ENCODE peak calls at places on chromosomes 3 and 15, in eight cellular contexts. H, I, J, C, B, O, P and R are unnamed samples.

GRCh38 chr3:36540898-36541518 is 160.7 kb downstream of the STAC start:
- DNase-seq in I (peak; percentile 66), J (peak; percentile 71), O (no peak), H (no peak), P (no peak), C (no peak), B (no peak), R (no peak)

GRCh38 chr3:178833696-178834095 is 237.9 kb downstream of the ZMAT3 start:
- DNase-seq in H (no peak), J (no peak), B (no peak), C (no peak), O (no peak), I (no peak), P (no peak), R (no peak)

GRCh38 chr15:35752134-35752466 is 206.1 kb upstream of the DPH6 start:
- DNase-seq in J (no peak), I (no peak), O (no peak), C (no peak), P (no peak), B (no peak), H (no peak), R (no peak)

GRCh38 chr15:69031013-69032001 is 16.8 kb downstream of the NOX5 start:
- DNase-seq in H (peak; percentile 83), J (peak; percentile 82), C (peak; percentile 48), P (no peak), I (peak; percentile 36), B (no peak), O (no peak), R (no peak)

GRCh38 chr3:100947119-100947518 is 46.1 kb downstream of the ABI3BP start:
- DNase-seq in I (no peak), P (no peak), J (no peak), O (no peak), B (no peak), C (no peak), H (no peak), R (no peak)

GRCh38 chr15:84798436-84798946 is 18.7 kb upstream of the ALPK3 start:
- DNase-seq in C (no peak), O (no peak), B (no peak), P (no peak), H (no peak), I (no peak), J (no peak), R (no peak)

GRCh38 chr3:114892117-114892870 is 254.8 kb downstream of the ZBTB20 start:
- DNase-seq in B (no peak), O (no peak), I (no peak), H (no peak), J (peak; percentile 40), P (no peak), C (no peak), R (no peak)

GRCh38 chr15:33200444-33200843 is 5.9 kb upstream of the FMN1 start:
- DNase-seq in B (no peak), O (no peak), H (no peak), C (no peak), P (no peak), I (no peak), J (no peak), R (no peak)

GRCh38 chr3:48464713-48465221 is 18.2 kb downstream of the ATRIP start:
- DNase-seq in J (no peak), I (no peak), H (no peak), B (no peak), C (peak; percentile 37), P (no peak), O (no peak), R (no peak)

GRCh38 chr3:187084580-187084979 is 54.7 kb downstream of the RPL39L start:
- DNase-seq in P (no peak), O (no peak), J (no peak), C (no peak), B (peak; percentile 2), H (no peak), I (no peak), R (no peak)

GRCh38 chr3:85576801-85577200 is 618.0 kb downstream of the CADM2 start:
- DNase-seq in O (no peak), H (no peak), J (no peak), P (no peak), C (no peak), I (no peak), B (no peak), R (no peak)

GRCh38 chr3:40079845-40080240 is 229.7 kb upstream of the EIF1B start:
- DNase-seq in O (no peak), J (no peak), B (no peak), P (no peak), I (peak; percentile 19), H (no peak), C (no peak), R (no peak)
- H3K4me3 ChIP-seq in O (no peak overlapping the region), J (no peak overlapping the region), B (no peak overlapping the region), P (no peak overlapping the region), I (no peak overlapping the region), H (no peak overlapping the region), C (no peak overlapping the region), R (no peak overlapping the region)

GRCh38 chr3:168093229-168093628 is 2.5 kb downstream of the GOLIM4 start:
- DNase-seq in H (no peak), O (no peak), B (no peak), J (no peak), C (no peak), I (no peak), P (no peak), R (no peak)

GRCh38 chr3:168094877-168095610 is 680 bp downstream of the GOLIM4 start:
- DNase-seq in H (peak; percentile 61), B (peak; percentile 90), P (no peak), O (peak; percentile 50), J (peak; percentile 82), C (peak; percentile 74), I (peak; percentile 71), R (peak; percentile 46)

GRCh38 chr3:168091961-168092360 is 3.8 kb downstream of the GOLIM4 start:
- DNase-seq in O (no peak), I (no peak), J (peak; percentile 15), P (no peak), H (no peak), B (no peak), C (no peak), R (no peak)

GRCh38 chr3:168094580-168094876 is 1.2 kb downstream of the GOLIM4 start:
- DNase-seq in B (no peak), H (no peak), O (peak; percentile 62), J (peak; percentile 79), I (no peak), C (no peak), P (no peak), R (no peak)

DNA sequence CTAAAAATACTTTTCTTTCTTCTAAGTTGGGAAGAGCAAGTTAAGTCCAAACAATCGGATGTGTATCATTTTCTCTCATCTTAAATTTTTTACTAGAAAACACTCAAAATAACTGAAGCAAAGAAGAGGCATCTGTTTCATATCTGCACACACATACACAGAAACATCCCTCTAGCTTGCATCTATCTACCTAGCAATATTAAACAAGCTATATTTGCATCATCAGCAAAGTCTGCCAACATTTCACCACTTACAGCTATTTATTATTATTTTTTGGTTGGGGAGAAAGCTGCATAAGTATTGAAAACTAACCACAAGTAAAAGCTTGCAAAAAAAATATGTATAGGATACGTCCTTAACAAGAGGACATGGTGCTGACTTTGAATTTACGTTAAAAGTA is 1.9 kb downstream of the GOLIM4 start:
- DNase-seq in B (no peak), H (no peak), C (no peak), P (no peak), I (no peak), J (no peak), O (no peak), R (no peak)
- H3K4me3 ChIP-seq in B (no peak overlapping the region), H (peak overlapping the region; percentile 91), C (peak overlapping the region; percentile 69), P (peak overlapping the region; percentile 88), I (peak overlapping the region; percentile 82), J (peak overlapping the region; percentile 78), O (peak overlapping the region; percentile 81), R (peak overlapping the region; percentile 1)

GRCh38 chr15:27958911-27959598 is 140.1 kb downstream of the OCA2 start:
- DNase-seq in H (no peak), B (no peak), C (no peak), I (no peak), O (no peak), J (no peak), P (no peak), R (no peak)

GRCh38 chr15:27955087-27955486 is 144.0 kb downstream of the OCA2 start:
- DNase-seq in B (no peak), H (no peak), P (no peak), J (no peak), I (no peak), O (no peak), C (no peak), R (no peak)

GRCh38 chr15:27951191-27951890 is 147.8 kb downstream of the OCA2 start:
- DNase-seq in O (no peak), P (no peak), B (no peak), C (no peak), J (no peak), H (no peak), I (no peak), R (no peak)

GRCh38 chr15:27961801-27962200 is 137.3 kb downstream of the OCA2 start:
- DNase-seq in J (no peak), H (no peak), I (no peak), C (no peak), P (no peak), O (no peak), B (no peak), R (no peak)

DNA sequence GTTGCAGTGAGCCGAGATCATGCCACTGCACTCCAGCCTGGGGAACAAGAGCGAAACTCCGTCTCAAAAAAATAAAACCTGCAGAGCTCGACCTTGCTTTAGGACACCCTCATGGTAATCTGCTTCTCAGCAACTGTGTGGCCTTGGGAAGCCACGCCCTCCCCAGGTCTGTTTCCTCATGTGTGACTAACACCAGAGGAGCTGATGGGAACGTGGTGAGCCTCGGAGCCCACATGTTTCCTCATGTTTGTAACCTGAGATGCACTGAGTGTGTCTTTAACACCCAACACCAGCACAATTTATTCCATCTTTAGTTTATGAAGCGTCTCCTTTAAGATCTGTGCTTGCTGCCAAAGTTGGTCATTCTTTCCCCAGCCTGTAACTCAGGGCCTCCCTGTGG is 142.8 kb downstream of the OCA2 start:
- DNase-seq in P (no peak), J (no peak), C (no peak), I (no peak), B (no peak), H (no peak), O (no peak), R (no peak)
- H3K4me3 ChIP-seq in P (no peak overlapping the region), J (no peak overlapping the region), C (no peak overlapping the region), I (no peak overlapping the region), B (no peak overlapping the region), H (no peak overlapping the region), O (no peak overlapping the region), R (no peak overlapping the region)

DNA sequence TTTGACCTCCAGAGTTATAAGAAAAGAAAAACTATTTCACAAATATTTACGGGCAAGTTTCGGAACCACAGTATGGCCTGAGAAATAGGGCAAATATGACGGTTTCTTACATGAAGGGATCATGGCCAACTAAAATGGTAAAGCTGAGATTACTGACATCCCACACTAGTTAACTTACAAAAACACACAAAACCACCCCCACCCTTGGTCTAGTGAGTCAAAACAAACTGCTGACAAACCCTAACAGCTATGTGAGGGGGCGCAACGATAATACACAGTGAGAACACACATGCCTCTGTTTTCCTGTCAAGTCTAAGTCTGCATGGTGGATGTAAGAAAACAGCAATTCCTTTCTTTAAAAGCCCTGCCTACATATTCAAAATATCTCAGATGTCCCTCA is 32.3 kb downstream of the CBLB start:
- DNase-seq in J (no peak), C (no peak), P (peak; percentile 74), O (no peak), H (no peak), B (no peak), I (peak; percentile 80), R (no peak)
- H3K4me3 ChIP-seq in J (no peak overlapping the region), C (no peak overlapping the region), P (no peak overlapping the region), O (no peak overlapping the region), H (no peak overlapping the region), B (no peak overlapping the region), I (no peak overlapping the region), R (no peak overlapping the region)